ENCODE peak calls at places on chromosomes 6 and 20, in seven cellular contexts. W, X, K, C, Y, V and S are unnamed samples.

GRCh38 chr6:69894578-69895347 is 28.4 kb downstream of the COL19A1 start:
- DNase-seq in K (no peak), C (no peak), Y (no peak), W (peak), V (no peak), X (no peak), S (peak)

GRCh38 chr6:41522780-41523548 is 23.2 kb upstream of the FOXP4 start:
- DNase-seq in K (no peak), V (no peak), X (no peak), C (peak), W (no peak), Y (no peak), S (no peak)

GRCh38 chr20:13340088-13340487 is 119.0 kb downstream of the ISM1 start:
- DNase-seq in X (no peak), Y (no peak), W (no peak), K (no peak), C (no peak), V (no peak), S (no peak)

GRCh38 chr20:45189067-45189611 is 14.4 kb downstream of the PI3 start:
- DNase-seq in X (no peak), W (no peak), K (no peak), Y (peak), V (no peak), C (no peak), S (no peak)

GRCh38 chr6:6494677-6495076 is 93.8 kb upstream of the LY86 start:
- DNase-seq in X (no peak), Y (peak), V (no peak), C (peak), K (peak), W (no peak), S (peak)

GRCh38 chr20:5718896-5719595 is 31.2 kb upstream of the SHLD1 start:
- DNase-seq in W (no peak), K (no peak), V (no peak), C (no peak), Y (no peak), X (no peak), S (no peak)

GRCh38 chr6:2713473-2714358 is 37.0 kb downstream of the MYLK4 start:
- DNase-seq in C (no peak), Y (no peak), W (peak), V (no peak), X (no peak), K (no peak), S (no peak)

GRCh38 chr6:79764758-79765157 is 133.6 kb downstream of the SH3BGRL2 start:
- DNase-seq in K (no peak), V (no peak), W (no peak), X (no peak), Y (no peak), C (no peak), S (no peak)

GRCh38 chr20:44019638-44020335 is 105.1 kb downstream of the TOX2 start:
- DNase-seq in X (peak), V (no peak), K (no peak), W (no peak), Y (no peak), C (no peak), S (no peak)

GRCh38 chr20:63484651-63485403 is 12.4 kb upstream of the KCNQ2 start:
- DNase-seq in K (no peak), Y (no peak), X (no peak), V (no peak), W (no peak), C (no peak), S (no peak)

GRCh38 chr6:125229080-125229479 is 72.7 kb downstream of the HDDC2 start:
- DNase-seq in K (no peak), W (no peak), X (no peak), C (no peak), Y (no peak), V (no peak), S (no peak)

GRCh38 chr20:37956099-37956498 is 53.2 kb downstream of the VSTM2L start:
- DNase-seq in C (no peak), K (no peak), V (peak), Y (no peak), W (no peak), X (no peak), S (no peak)

GRCh38 chr6:100657678-100658330 is 193.1 kb upstream of the SIM1 start:
- DNase-seq in Y (no peak), C (no peak), K (peak), X (no peak), V (peak), W (no peak), S (no peak)

GRCh38 chr20:21719592-21720214 is 14.2 kb downstream of the PAX1 start:
- DNase-seq in W (peak), X (peak), C (peak), Y (peak), V (peak), K (peak), S (peak)

GRCh38 chr6:144320746-144321145 is 35.6 kb downstream of the UTRN start:
- DNase-seq in X (no peak), Y (no peak), K (no peak), V (no peak), C (no peak), W (no peak), S (no peak)

GRCh38 chr6:113644861-113645575 is 212.1 kb upstream of the MARCKS start:
- DNase-seq in W (peak), K (no peak), V (peak), Y (no peak), C (no peak), X (no peak), S (no peak)

GRCh38 chr20:12371955-12372354 is 454.3 kb downstream of the BTBD3 start:
- DNase-seq in K (no peak), V (no peak), C (no peak), X (no peak), Y (no peak), W (no peak), S (no peak)

GRCh38 chr20:41395669-41396664 is 29.3 kb upstream of the EMILIN3 start:
- DNase-seq in K (no peak), C (peak), W (no peak), Y (no peak), X (no peak), V (no peak), S (no peak)

GRCh38 chr6:161439093-161439492 is 165.2 kb upstream of the AGPAT4 start:
- DNase-seq in Y (peak), K (peak), V (peak), X (no peak), C (no peak), W (peak), S (no peak)

GRCh38 chr20:48629960-48630315 is 197.9 kb downstream of the PREX1 start:
- DNase-seq in C (no peak), X (no peak), W (no peak), K (no peak), Y (no peak), V (no peak), S (no peak)

GRCh38 chr6:158164564-158164963 is 3.5 kb downstream of the SERAC1 start:
- DNase-seq in X (no peak), V (no peak), K (no peak), Y (no peak), W (no peak), C (no peak), S (no peak)
- H3K4me3 ChIP-seq in X (no peak), V (no peak), K (no peak), Y (no peak), W (no peak), C (no peak), S (no peak)

GRCh38 chr6:78438135-78438534 is 429.2 kb upstream of the IRAK1BP1 start:
- DNase-seq in Y (no peak), K (no peak), X (no peak), V (no peak), W (no peak), C (no peak), S (no peak)
- H3K4me3 ChIP-seq in Y (no peak), K (no peak), X (no peak), V (no peak), W (no peak), C (no peak), S (no peak)

GRCh38 chr6:168320661-168321060 is 1.1 kb upstream of the DACT2 start:
- DNase-seq in C (no peak), Y (no peak), K (no peak), X (no peak), W (no peak), V (no peak), S (no peak)

GRCh38 chr6:168318090-168318489 is 1.5 kb downstream of the DACT2 start:
- DNase-seq in K (no peak), X (no peak), W (no peak), V (no peak), C (no peak), Y (no peak), S (no peak)

GRCh38 chr6:168318579-168319278 is 848 bp downstream of the DACT2 start:
- DNase-seq in X (no peak), Y (no peak), C (peak), K (no peak), W (no peak), V (no peak), S (no peak)

GRCh38 chr6:168322966-168323365 is 3.4 kb upstream of the DACT2 start:
- DNase-seq in V (no peak), K (no peak), X (no peak), W (no peak), C (no peak), Y (no peak), S (no peak)

DNA sequence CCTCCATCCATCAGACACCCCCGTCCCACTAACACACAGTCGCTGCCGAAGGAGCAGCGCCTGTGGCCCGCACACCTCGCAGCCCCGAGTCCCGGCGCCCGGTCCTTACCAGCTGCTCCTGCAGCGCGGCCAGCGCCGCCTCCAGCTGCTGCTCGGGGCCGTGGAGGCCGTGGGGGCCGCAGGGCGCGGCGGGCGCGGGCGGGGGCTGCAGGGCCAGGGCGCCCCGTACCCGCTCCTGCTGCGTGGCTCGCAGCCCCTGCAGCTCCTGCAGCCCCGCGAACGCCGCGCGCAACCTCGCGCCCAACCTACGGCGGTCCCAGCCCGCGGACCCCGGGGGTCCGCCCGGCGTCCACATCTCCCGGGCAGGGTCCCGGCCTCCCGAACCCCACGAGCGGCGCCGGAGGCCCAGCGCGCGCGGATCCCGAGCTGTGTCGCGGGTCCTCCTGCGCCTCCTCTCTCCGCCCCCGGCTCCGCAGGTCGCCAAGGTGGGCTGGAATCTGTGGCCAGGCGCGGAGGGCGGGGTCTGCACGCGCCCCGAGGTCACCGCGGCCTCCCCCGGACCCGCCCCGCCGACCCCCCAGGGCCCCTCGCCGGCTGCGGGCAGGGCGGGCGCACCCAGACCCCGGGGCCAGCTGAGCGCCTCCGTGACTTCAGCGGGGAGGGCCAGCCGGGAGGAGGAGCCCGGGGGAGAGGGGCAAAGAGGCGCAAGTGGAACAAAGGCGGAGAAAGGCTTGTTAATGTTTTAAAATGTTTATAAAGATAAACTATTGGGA is at the start of gene DACT2:
- DNase-seq in X (no peak), W (no peak), V (no peak), Y (no peak), C (peak), K (no peak), S (no peak)
- H3K4me3 ChIP-seq in X (no peak), W (no peak), V (no peak), Y (peak), C (peak), K (peak), S (no peak)

GRCh38 chr6:30062471-30063178 is 1.6 kb downstream of the POLR1H start:
- DNase-seq in X (no peak), V (no peak), W (no peak), Y (no peak), K (no peak), C (no peak), S (no peak)
- H3K4me3 ChIP-seq in X (peak), V (no peak), W (peak), Y (peak), K (peak), C (no peak), S (peak)